ENCODE peak calls at places on chromosomes 13 and 19, in ten cellular contexts. One of them, this sample, is unnamed.

GRCh38 chr19:39151209-39151608 is 25.6 kb downstream of the PAK4 start:
- DNase-seq in HS-5: no peak
- DNase-seq in adrenal gland: no peak
- DNase-seq in stimulated activated CD4-positive, alpha-beta T cell treated with anti-CD3 and anti-CD28 coated beads, Interleukin-1b, Interleukin-23, amount 100 ng/mL, for 1 hour: no peak
- DNase-seq in hepatic stellate cell: no peak
- DNase-seq in NCI-H2107: no peak
- DNase-seq in neural progenitor cell: no peak
- DNase-seq in CD8-positive, alpha-beta memory T cell: no peak
- DNase-seq in left lung: peak; percentile 54
- DNase-seq in activated CD4-positive, alpha-beta T cell treated with anti-CD3 and anti-CD28 coated beads, Interleukin-2, amount 50 U/mL, for 48 hours: no peak
- DNase-seq in this sample: no peak

GRCh38 chr13:34207334-34207733 is 389.4 kb downstream of the RFC3 start:
- DNase-seq in CD8-positive, alpha-beta memory T cell: no peak
- DNase-seq in hepatic stellate cell: peak; percentile 70
- DNase-seq in stimulated activated CD4-positive, alpha-beta T cell treated with anti-CD3 and anti-CD28 coated beads, Interleukin-1b, Interleukin-23, amount 100 ng/mL, for 1 hour: no peak
- DNase-seq in activated CD4-positive, alpha-beta T cell treated with anti-CD3 and anti-CD28 coated beads, Interleukin-2, amount 50 U/mL, for 48 hours: no peak
- DNase-seq in left lung: no peak
- DNase-seq in neural progenitor cell: no peak
- DNase-seq in adrenal gland: peak; percentile 67
- DNase-seq in HS-5: peak; percentile 24
- DNase-seq in NCI-H2107: no peak
- DNase-seq in this sample: peak; percentile 69

GRCh38 chr19:31127132-31127967 is 221.9 kb downstream of the TSHZ3 start:
- DNase-seq in left lung: no peak
- DNase-seq in HS-5: peak; percentile 89
- DNase-seq in hepatic stellate cell: peak; percentile 81
- DNase-seq in activated CD4-positive, alpha-beta T cell treated with anti-CD3 and anti-CD28 coated beads, Interleukin-2, amount 50 U/mL, for 48 hours: no peak
- DNase-seq in stimulated activated CD4-positive, alpha-beta T cell treated with anti-CD3 and anti-CD28 coated beads, Interleukin-1b, Interleukin-23, amount 100 ng/mL, for 1 hour: no peak
- DNase-seq in neural progenitor cell: no peak
- DNase-seq in adrenal gland: no peak
- DNase-seq in CD8-positive, alpha-beta memory T cell: no peak
- DNase-seq in NCI-H2107: no peak
- DNase-seq in this sample: peak; percentile 63

GRCh38 chr13:82597737-82598136 is 1284.5 kb downstream of the SLITRK1 start:
- DNase-seq in CD8-positive, alpha-beta memory T cell: no peak
- DNase-seq in stimulated activated CD4-positive, alpha-beta T cell treated with anti-CD3 and anti-CD28 coated beads, Interleukin-1b, Interleukin-23, amount 100 ng/mL, for 1 hour: no peak
- DNase-seq in NCI-H2107: no peak
- DNase-seq in HS-5: no peak
- DNase-seq in activated CD4-positive, alpha-beta T cell treated with anti-CD3 and anti-CD28 coated beads, Interleukin-2, amount 50 U/mL, for 48 hours: no peak
- DNase-seq in left lung: no peak
- DNase-seq in neural progenitor cell: peak; percentile 58
- DNase-seq in hepatic stellate cell: no peak
- DNase-seq in adrenal gland: no peak
- DNase-seq in this sample: peak; percentile 64

GRCh38 chr13:46396341-46396740 is 9.3 kb upstream of the RUBCNL start:
- DNase-seq in CD8-positive, alpha-beta memory T cell: no peak
- DNase-seq in neural progenitor cell: no peak
- DNase-seq in hepatic stellate cell: no peak
- DNase-seq in activated CD4-positive, alpha-beta T cell treated with anti-CD3 and anti-CD28 coated beads, Interleukin-2, amount 50 U/mL, for 48 hours: no peak
- DNase-seq in left lung: no peak
- DNase-seq in adrenal gland: no peak
- DNase-seq in HS-5: no peak
- DNase-seq in NCI-H2107: no peak
- DNase-seq in stimulated activated CD4-positive, alpha-beta T cell treated with anti-CD3 and anti-CD28 coated beads, Interleukin-1b, Interleukin-23, amount 100 ng/mL, for 1 hour: no peak
- DNase-seq in this sample: no peak

GRCh38 chr13:79311456-79311855 is 94.6 kb downstream of the RBM26 start:
- DNase-seq in HS-5: no peak
- DNase-seq in neural progenitor cell: no peak
- DNase-seq in activated CD4-positive, alpha-beta T cell treated with anti-CD3 and anti-CD28 coated beads, Interleukin-2, amount 50 U/mL, for 48 hours: no peak
- DNase-seq in left lung: no peak
- DNase-seq in adrenal gland: no peak
- DNase-seq in stimulated activated CD4-positive, alpha-beta T cell treated with anti-CD3 and anti-CD28 coated beads, Interleukin-1b, Interleukin-23, amount 100 ng/mL, for 1 hour: no peak
- DNase-seq in CD8-positive, alpha-beta memory T cell: no peak
- DNase-seq in hepatic stellate cell: no peak
- DNase-seq in NCI-H2107: no peak
- DNase-seq in this sample: no peak

GRCh38 chr13:49428041-49428763 is 15.7 kb downstream of the CAB39L start:
- DNase-seq in adrenal gland: no peak
- DNase-seq in hepatic stellate cell: no peak
- DNase-seq in HS-5: no peak
- DNase-seq in activated CD4-positive, alpha-beta T cell treated with anti-CD3 and anti-CD28 coated beads, Interleukin-2, amount 50 U/mL, for 48 hours: no peak
- DNase-seq in stimulated activated CD4-positive, alpha-beta T cell treated with anti-CD3 and anti-CD28 coated beads, Interleukin-1b, Interleukin-23, amount 100 ng/mL, for 1 hour: no peak
- DNase-seq in NCI-H2107: no peak
- DNase-seq in CD8-positive, alpha-beta memory T cell: no peak
- DNase-seq in neural progenitor cell: no peak
- DNase-seq in left lung: no peak
- DNase-seq in this sample: no peak

GRCh38 chr19:50831026-50831396 is 2.4 kb downstream of the KLK15 start:
- DNase-seq in NCI-H2107: no peak
- DNase-seq in CD8-positive, alpha-beta memory T cell: no peak
- DNase-seq in stimulated activated CD4-positive, alpha-beta T cell treated with anti-CD3 and anti-CD28 coated beads, Interleukin-1b, Interleukin-23, amount 100 ng/mL, for 1 hour: no peak
- DNase-seq in HS-5: no peak
- DNase-seq in left lung: no peak
- DNase-seq in adrenal gland: no peak
- DNase-seq in hepatic stellate cell: no peak
- DNase-seq in neural progenitor cell: no peak
- DNase-seq in activated CD4-positive, alpha-beta T cell treated with anti-CD3 and anti-CD28 coated beads, Interleukin-2, amount 50 U/mL, for 48 hours: no peak
- DNase-seq in this sample: no peak

GRCh38 chr13:98955336-98955735 is 22.5 kb downstream of the DOCK9 start:
- DNase-seq in stimulated activated CD4-positive, alpha-beta T cell treated with anti-CD3 and anti-CD28 coated beads, Interleukin-1b, Interleukin-23, amount 100 ng/mL, for 1 hour: no peak
- DNase-seq in HS-5: no peak
- DNase-seq in left lung: no peak
- DNase-seq in NCI-H2107: no peak
- DNase-seq in hepatic stellate cell: no peak
- DNase-seq in activated CD4-positive, alpha-beta T cell treated with anti-CD3 and anti-CD28 coated beads, Interleukin-2, amount 50 U/mL, for 48 hours: no peak
- DNase-seq in adrenal gland: no peak
- DNase-seq in neural progenitor cell: no peak
- DNase-seq in CD8-positive, alpha-beta memory T cell: no peak
- DNase-seq in this sample: no peak

GRCh38 chr13:100124265-100124664 is 35.4 kb downstream of the PCCA start:
- DNase-seq in hepatic stellate cell: no peak
- DNase-seq in left lung: no peak
- DNase-seq in CD8-positive, alpha-beta memory T cell: no peak
- DNase-seq in activated CD4-positive, alpha-beta T cell treated with anti-CD3 and anti-CD28 coated beads, Interleukin-2, amount 50 U/mL, for 48 hours: no peak
- DNase-seq in NCI-H2107: no peak
- DNase-seq in HS-5: no peak
- DNase-seq in stimulated activated CD4-positive, alpha-beta T cell treated with anti-CD3 and anti-CD28 coated beads, Interleukin-1b, Interleukin-23, amount 100 ng/mL, for 1 hour: no peak
- DNase-seq in neural progenitor cell: no peak
- DNase-seq in adrenal gland: no peak
- DNase-seq in this sample: no peak

GRCh38 chr19:19403373-19403901 is 2.0 kb upstream of the GATAD2A start:
- DNase-seq in HS-5: no peak
- DNase-seq in stimulated activated CD4-positive, alpha-beta T cell treated with anti-CD3 and anti-CD28 coated beads, Interleukin-1b, Interleukin-23, amount 100 ng/mL, for 1 hour: no peak
- DNase-seq in neural progenitor cell: no peak
- DNase-seq in left lung: no peak
- DNase-seq in NCI-H2107: no peak
- DNase-seq in hepatic stellate cell: peak; percentile 63
- DNase-seq in CD8-positive, alpha-beta memory T cell: no peak
- DNase-seq in adrenal gland: no peak
- DNase-seq in activated CD4-positive, alpha-beta T cell treated with anti-CD3 and anti-CD28 coated beads, Interleukin-2, amount 50 U/mL, for 48 hours: no peak
- DNase-seq in this sample: no peak

GRCh38 chr13:113393226-113393571 is 29.3 kb upstream of the GRTP1 start:
- DNase-seq in CD8-positive, alpha-beta memory T cell: no peak
- DNase-seq in stimulated activated CD4-positive, alpha-beta T cell treated with anti-CD3 and anti-CD28 coated beads, Interleukin-1b, Interleukin-23, amount 100 ng/mL, for 1 hour: no peak
- DNase-seq in neural progenitor cell: no peak
- DNase-seq in hepatic stellate cell: no peak
- DNase-seq in NCI-H2107: no peak
- DNase-seq in HS-5: no peak
- DNase-seq in left lung: no peak
- DNase-seq in adrenal gland: no peak
- DNase-seq in activated CD4-positive, alpha-beta T cell treated with anti-CD3 and anti-CD28 coated beads, Interleukin-2, amount 50 U/mL, for 48 hours: peak; percentile 9
- DNase-seq in this sample: no peak

GRCh38 chr19:31627824-31628223 is 278.6 kb upstream of the TSHZ3 start:
- DNase-seq in CD8-positive, alpha-beta memory T cell: no peak
- DNase-seq in left lung: no peak
- DNase-seq in neural progenitor cell: peak; percentile 31
- DNase-seq in stimulated activated CD4-positive, alpha-beta T cell treated with anti-CD3 and anti-CD28 coated beads, Interleukin-1b, Interleukin-23, amount 100 ng/mL, for 1 hour: no peak
- DNase-seq in HS-5: no peak
- DNase-seq in hepatic stellate cell: no peak
- DNase-seq in NCI-H2107: no peak
- DNase-seq in adrenal gland: no peak
- DNase-seq in activated CD4-positive, alpha-beta T cell treated with anti-CD3 and anti-CD28 coated beads, Interleukin-2, amount 50 U/mL, for 48 hours: no peak
- DNase-seq in this sample: no peak

GRCh38 chr13:42892760-42893159 is 99.3 kb downstream of the EPSTI1 start:
- DNase-seq in left lung: no peak
- DNase-seq in CD8-positive, alpha-beta memory T cell: no peak
- DNase-seq in hepatic stellate cell: no peak
- DNase-seq in adrenal gland: no peak
- DNase-seq in HS-5: peak; percentile 26
- DNase-seq in activated CD4-positive, alpha-beta T cell treated with anti-CD3 and anti-CD28 coated beads, Interleukin-2, amount 50 U/mL, for 48 hours: no peak
- DNase-seq in neural progenitor cell: no peak
- DNase-seq in stimulated activated CD4-positive, alpha-beta T cell treated with anti-CD3 and anti-CD28 coated beads, Interleukin-1b, Interleukin-23, amount 100 ng/mL, for 1 hour: no peak
- DNase-seq in NCI-H2107: no peak
- DNase-seq in this sample: no peak

GRCh38 chr13:109212630-109213029 is 573.8 kb downstream of the IRS2 start:
- DNase-seq in CD8-positive, alpha-beta memory T cell: no peak
- DNase-seq in stimulated activated CD4-positive, alpha-beta T cell treated with anti-CD3 and anti-CD28 coated beads, Interleukin-1b, Interleukin-23, amount 100 ng/mL, for 1 hour: no peak
- DNase-seq in neural progenitor cell: no peak
- DNase-seq in adrenal gland: no peak
- DNase-seq in left lung: no peak
- DNase-seq in NCI-H2107: no peak
- DNase-seq in activated CD4-positive, alpha-beta T cell treated with anti-CD3 and anti-CD28 coated beads, Interleukin-2, amount 50 U/mL, for 48 hours: no peak
- DNase-seq in HS-5: no peak
- DNase-seq in hepatic stellate cell: no peak
- DNase-seq in this sample: no peak

GRCh38 chr19:3065675-3066357 is 3.5 kb upstream of the TLE5 start:
- DNase-seq in stimulated activated CD4-positive, alpha-beta T cell treated with anti-CD3 and anti-CD28 coated beads, Interleukin-1b, Interleukin-23, amount 100 ng/mL, for 1 hour: no peak
- DNase-seq in NCI-H2107: no peak
- DNase-seq in activated CD4-positive, alpha-beta T cell treated with anti-CD3 and anti-CD28 coated beads, Interleukin-2, amount 50 U/mL, for 48 hours: no peak
- DNase-seq in HS-5: no peak
- DNase-seq in neural progenitor cell: no peak
- DNase-seq in left lung: no peak
- DNase-seq in CD8-positive, alpha-beta memory T cell: no peak
- DNase-seq in hepatic stellate cell: no peak
- DNase-seq in adrenal gland: no peak
- DNase-seq in this sample: no peak

GRCh38 chr13:45482571-45483173 is 17.9 kb downstream of the COG3 start:
- DNase-seq in CD8-positive, alpha-beta memory T cell: no peak
- DNase-seq in NCI-H2107: no peak
- DNase-seq in left lung: no peak
- DNase-seq in HS-5: no peak
- DNase-seq in stimulated activated CD4-positive, alpha-beta T cell treated with anti-CD3 and anti-CD28 coated beads, Interleukin-1b, Interleukin-23, amount 100 ng/mL, for 1 hour: no peak
- DNase-seq in activated CD4-positive, alpha-beta T cell treated with anti-CD3 and anti-CD28 coated beads, Interleukin-2, amount 50 U/mL, for 48 hours: no peak
- DNase-seq in adrenal gland: no peak
- DNase-seq in hepatic stellate cell: no peak
- DNase-seq in neural progenitor cell: no peak
- DNase-seq in this sample: no peak

GRCh38 chr13:41708648-41709175 is 251.4 kb downstream of the RGCC start:
- DNase-seq in adrenal gland: no peak
- DNase-seq in hepatic stellate cell: no peak
- DNase-seq in activated CD4-positive, alpha-beta T cell treated with anti-CD3 and anti-CD28 coated beads, Interleukin-2, amount 50 U/mL, for 48 hours: no peak
- DNase-seq in stimulated activated CD4-positive, alpha-beta T cell treated with anti-CD3 and anti-CD28 coated beads, Interleukin-1b, Interleukin-23, amount 100 ng/mL, for 1 hour: no peak
- DNase-seq in neural progenitor cell: no peak
- DNase-seq in left lung: no peak
- DNase-seq in CD8-positive, alpha-beta memory T cell: no peak
- DNase-seq in HS-5: no peak
- DNase-seq in NCI-H2107: no peak
- DNase-seq in this sample: no peak

This sample was measured in mesendoderm.